ENCODE peak calls at places on chromosomes 7 and 10, in nine cellular contexts. L is breast epithelium, I is H54, R is A549, E is uterus, P is ovary, Y is IMR-90, V is body of pancreas, O is adrenal gland. B is an unnamed sample.

GRCh38 chr7:44080118-44080517 is 2.2 kb downstream of the POLM start:
- DNase-seq in R (no peak), V (no peak), L (no peak), I (no peak), O (no peak), E (no peak), Y (no peak), P (peak), B (no peak)

GRCh38 chr7:142060936-142061335 is 50.6 kb upstream of the MGAM2 start:
- DNase-seq in O (no peak), I (no peak), L (no peak), V (no peak), Y (no peak), R (no peak), E (no peak), P (no peak), B (no peak)

GRCh38 chr10:129935861-129936140 is 28.3 kb downstream of the EBF3 start:
- DNase-seq in V (no peak), O (no peak), R (no peak), I (no peak), Y (no peak), P (peak), E (no peak), L (peak), B (no peak)

GRCh38 chr10:72276013-72276387 is 2.3 kb downstream of the DDIT4 start:
- DNase-seq in E (no peak), O (peak), V (peak), P (peak), I (no peak), L (peak), R (no peak), Y (no peak), B (no peak)

GRCh38 chr10:100103581-100103980 is 21.9 kb upstream of the CPN1 start:
- DNase-seq in V (no peak), O (no peak), I (no peak), R (no peak), P (no peak), Y (peak), E (no peak), L (no peak), B (no peak)

GRCh38 chr7:76509931-76510877 is at the start of gene UPK3B:
- DNase-seq in Y (no peak), V (no peak), L (no peak), P (no peak), R (no peak), E (no peak), O (peak), I (peak), B (peak)

GRCh38 chr10:119198438-119198837 is 8.9 kb upstream of the GRK5 start:
- DNase-seq in L (no peak), P (no peak), Y (no peak), I (no peak), R (peak), E (no peak), V (peak), O (no peak), B (no peak)

GRCh38 chr10:93299606-93300353 is 182.4 kb downstream of the MYOF start:
- DNase-seq in P (no peak), L (no peak), O (no peak), Y (peak), V (no peak), E (no peak), I (no peak), R (no peak), B (no peak)

GRCh38 chr7:46714904-46715303 is 793.8 kb upstream of the IGFBP3 start:
- DNase-seq in O (no peak), L (no peak), I (no peak), V (no peak), Y (no peak), R (no peak), P (no peak), E (no peak), B (no peak)

GRCh38 chr7:73647725-73648592 is 19.7 kb upstream of the VPS37D start:
- DNase-seq in R (peak), P (peak), V (peak), L (no peak), I (no peak), O (no peak), E (no peak), Y (no peak), B (no peak)

GRCh38 chr7:21318190-21318915 is 109.5 kb upstream of the SP4 start:
- DNase-seq in O (no peak), P (no peak), E (no peak), Y (no peak), I (no peak), L (no peak), R (no peak), V (no peak), B (no peak)

GRCh38 chr10:108230478-108231170 is 1066.1 kb upstream of the SORCS1 start:
- DNase-seq in R (no peak), L (no peak), E (no peak), P (no peak), V (no peak), I (no peak), O (no peak), Y (no peak), B (no peak)

GRCh38 chr7:339696-340095 is 49.7 kb downstream of the FOXL3 start:
- DNase-seq in E (no peak), Y (no peak), I (no peak), V (no peak), P (no peak), O (no peak), L (no peak), R (no peak), B (no peak)

GRCh38 chr10:74490551-74490950 is 335.8 kb upstream of the KAT6B start:
- DNase-seq in R (no peak), Y (no peak), V (no peak), P (no peak), L (no peak), O (no peak), I (no peak), E (no peak), B (no peak)

GRCh38 chr7:111168182-111168581 is 77.3 kb downstream of the LRRN3 start:
- DNase-seq in L (no peak), R (no peak), E (no peak), Y (peak), V (no peak), P (no peak), I (no peak), O (no peak), B (no peak)

GRCh38 chr7:107660381-107661080 is at the start of gene SLC26A4:
- DNase-seq in O (no peak), I (no peak), R (no peak), P (no peak), V (peak), E (no peak), Y (no peak), L (no peak), B (peak)

GRCh38 chr10:99391346-99391745 is 39.1 kb downstream of the GOT1 start:
- DNase-seq in P (no peak), V (no peak), I (no peak), O (no peak), R (no peak), Y (no peak), E (no peak), L (no peak), B (no peak)

GRCh38 chr7:135224027-135224426 is 9.6 kb upstream of the STRA8 start:
- DNase-seq in L (no peak), R (no peak), I (no peak), O (no peak), P (no peak), Y (no peak), E (no peak), V (no peak), B (no peak)

GRCh38 chr7:36775061-36775631 is 50.9 kb upstream of the AOAH start:
- DNase-seq in E (no peak), O (no peak), V (no peak), Y (no peak), L (no peak), I (no peak), R (no peak), P (no peak), B (no peak)

GRCh38 chr10:24691113-24691512 is 32.6 kb downstream of the ARHGAP21 start:
- DNase-seq in E (no peak), O (no peak), Y (peak), I (no peak), P (no peak), L (no peak), V (no peak), R (no peak), B (no peak)

GRCh38 chr7:21771906-21772610 is 173.6 kb downstream of the CDCA7L start:
- DNase-seq in Y (no peak), E (no peak), I (no peak), P (no peak), O (no peak), V (no peak), L (no peak), R (no peak), B (no peak)

GRCh38 chr10:129888784-129889616 is 75.1 kb downstream of the EBF3 start:
- DNase-seq in I (peak), Y (peak), V (peak), P (peak), E (peak), L (no peak), R (peak), O (peak), B (no peak)

GRCh38 chr7:43232376-43232775 is 119.9 kb downstream of the HECW1 start:
- DNase-seq in O (no peak), V (no peak), I (no peak), P (no peak), L (no peak), R (no peak), E (no peak), Y (no peak), B (no peak)

GRCh38 chr10:49645417-49646255 is 31.8 kb downstream of the CHAT start:
- DNase-seq in Y (no peak), O (no peak), L (peak), V (no peak), P (no peak), E (no peak), R (no peak), I (no peak), B (no peak)

GRCh38 chr7:70361821-70362220 is 763.5 kb downstream of the AUTS2 start:
- DNase-seq in O (no peak), P (no peak), E (no peak), V (no peak), L (no peak), R (no peak), I (no peak), Y (no peak), B (no peak)

GRCh38 chr10:126997801-126998590 is 92.8 kb downstream of the DOCK1 start:
- DNase-seq in P (no peak), I (no peak), O (no peak), R (no peak), Y (no peak), E (no peak), L (no peak), V (no peak), B (no peak)

GRCh38 chr10:83078160-83078559 is 1061.1 kb upstream of the GHITM start:
- DNase-seq in P (no peak), V (no peak), L (no peak), Y (no peak), R (no peak), O (no peak), E (no peak), I (no peak), B (no peak)

GRCh38 chr10:116132716-116133420 is 140.1 kb downstream of the GFRA1 start:
- DNase-seq in O (no peak), E (no peak), P (no peak), R (no peak), V (no peak), I (no peak), Y (no peak), L (no peak), B (no peak)

GRCh38 chr10:62264126-62264525 is 4.5 kb downstream of the RTKN2 start:
- DNase-seq in O (no peak), P (no peak), V (no peak), I (no peak), R (no peak), Y (no peak), L (no peak), E (no peak), B (no peak)

GRCh38 chr10:103394180-103394579 is 2.1 kb downstream of the ATP5MK start:
- DNase-seq in Y (no peak), L (no peak), V (no peak), I (no peak), P (no peak), R (no peak), O (no peak), E (no peak), B (no peak)

GRCh38 chr10:129520440-129521080 is 53.5 kb downstream of the MGMT start:
- DNase-seq in P (no peak), V (no peak), Y (no peak), O (no peak), E (no peak), R (no peak), L (no peak), I (no peak), B (no peak)

GRCh38 chr10:119205926-119206602 is 1.3 kb upstream of the GRK5 start:
- DNase-seq in V (peak), E (no peak), I (peak), R (peak), Y (no peak), P (no peak), O (peak), L (peak), B (peak)

GRCh38 chr7:128908750-128909385 is 1.6 kb downstream of the KCP start:
- DNase-seq in P (no peak), V (no peak), L (peak), Y (no peak), I (no peak), R (no peak), E (no peak), O (no peak), B (no peak)

GRCh38 chr7:70738080-70738479 is 393.9 kb upstream of the GALNT17 start:
- DNase-seq in R (peak), Y (peak), E (no peak), L (no peak), P (no peak), O (peak), V (no peak), I (peak), B (peak)

GRCh38 chr7:65832281-65832680 is 40.6 kb upstream of the VKORC1L1 start:
- DNase-seq in L (no peak), O (no peak), P (no peak), I (no peak), R (no peak), V (no peak), Y (peak), E (no peak), B (no peak)

GRCh38 chr7:95691464-95691863 is 80.9 kb upstream of the DYNC1I1 start:
- DNase-seq in R (no peak), E (no peak), I (no peak), P (no peak), Y (no peak), L (no peak), V (no peak), O (no peak), B (no peak)
- TF ChIP-seq POLR2A in R (no peak), E (no peak), I (no peak), P (no peak), Y (no peak), L (no peak), V (no peak), O (no peak), B (no peak)

GRCh38 chr7:55510621-55511020 is 61.7 kb downstream of the VOPP1 start:
- DNase-seq in R (no peak), O (no peak), E (no peak), Y (no peak), V (no peak), I (no peak), L (no peak), P (no peak), B (no peak)
- TF ChIP-seq POLR2A in R (no peak), O (no peak), E (no peak), Y (no peak), V (no peak), I (no peak), L (no peak), P (no peak), B (no peak)

GRCh38 chr10:69405221-69405620 is 11.5 kb downstream of the TACR2 start:
- DNase-seq in Y (peak), I (no peak), O (no peak), E (no peak), V (no peak), R (no peak), L (no peak), P (no peak), B (no peak)

GRCh38 chr10:69403519-69403918 is 13.2 kb downstream of the TACR2 start:
- DNase-seq in Y (peak), I (no peak), V (no peak), E (peak), P (no peak), L (no peak), O (no peak), R (no peak), B (no peak)

GRCh38 chr10:69403066-69403465 is 13.7 kb downstream of the TACR2 start:
- DNase-seq in R (no peak), I (no peak), P (no peak), E (no peak), L (no peak), V (no peak), Y (no peak), O (no peak), B (no peak)

GRCh38 chr10:69406302-69406811 is 10.4 kb downstream of the TACR2 start:
- DNase-seq in O (peak), V (no peak), R (no peak), L (no peak), Y (no peak), P (peak), E (peak), I (peak), B (no peak)

DNA sequence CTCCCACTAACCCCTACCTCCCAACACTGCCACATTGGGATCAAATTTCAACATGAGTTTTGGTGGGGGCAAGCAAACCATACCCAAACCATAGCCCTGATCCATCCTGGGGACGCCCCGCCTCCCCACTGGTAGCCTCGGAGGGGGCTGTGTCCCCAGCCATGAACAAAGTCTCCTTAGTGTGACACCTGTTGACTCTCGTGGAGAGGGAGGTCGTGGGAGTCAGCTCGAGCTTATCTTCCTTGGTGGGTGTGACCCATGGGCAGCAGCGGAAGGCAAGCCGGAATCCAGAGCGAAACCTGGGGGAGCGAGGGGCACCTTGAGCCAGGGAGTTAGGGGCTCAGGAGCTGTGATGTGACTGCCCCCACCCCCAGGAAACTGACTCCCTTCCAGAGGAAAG is 11.9 kb downstream of the TACR2 start:
- DNase-seq in I (no peak), E (no peak), R (no peak), V (no peak), L (no peak), O (no peak), Y (no peak), P (no peak), B (no peak)
- TF ChIP-seq POLR2A in I (no peak), E (no peak), R (no peak), V (no peak), L (no peak), O (no peak), Y (no peak), P (no peak), B (no peak)

GRCh38 chr7:74684921-74685320 is 27.4 kb downstream of the GTF2I start:
- DNase-seq in O (no peak), V (no peak), L (no peak), P (no peak), I (no peak), Y (no peak), R (no peak), E (no peak), B (no peak)

GRCh38 chr7:74682829-74683228 is 25.3 kb downstream of the GTF2I start:
- DNase-seq in P (no peak), R (no peak), Y (no peak), O (no peak), I (no peak), E (no peak), V (no peak), L (no peak), B (no peak)

GRCh38 chr7:74684473-74684872 is 27.0 kb downstream of the GTF2I start:
- DNase-seq in O (no peak), E (no peak), R (no peak), V (no peak), Y (no peak), L (no peak), I (no peak), P (no peak), B (no peak)

DNA sequence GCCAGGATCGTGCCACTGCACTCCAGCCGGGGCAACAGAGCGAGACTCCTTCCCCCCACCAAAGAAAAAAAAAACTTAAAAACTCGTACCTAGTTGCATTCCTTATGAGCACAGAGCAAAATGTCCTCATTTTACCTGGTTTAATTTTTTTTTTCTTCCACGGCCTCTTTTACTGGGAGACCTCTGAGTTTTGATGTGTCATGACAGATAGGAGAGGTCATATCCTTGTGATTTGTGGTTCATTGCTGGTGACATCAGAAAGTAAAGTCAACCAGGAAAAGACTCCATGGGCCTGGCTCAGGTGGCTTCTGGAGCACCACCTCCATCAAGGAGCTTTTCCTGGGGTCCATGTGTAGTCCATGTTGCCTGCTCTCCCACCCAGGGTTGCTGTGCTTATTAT is 26.3 kb downstream of the GTF2I start:
- DNase-seq in L (no peak), Y (no peak), E (no peak), O (no peak), P (no peak), I (no peak), V (no peak), R (no peak), B (no peak)
- TF ChIP-seq POLR2A in L (no peak), Y (no peak), E (no peak), O (no peak), P (no peak), I (no peak), V (no peak), R (no peak), B (no peak)

DNA sequence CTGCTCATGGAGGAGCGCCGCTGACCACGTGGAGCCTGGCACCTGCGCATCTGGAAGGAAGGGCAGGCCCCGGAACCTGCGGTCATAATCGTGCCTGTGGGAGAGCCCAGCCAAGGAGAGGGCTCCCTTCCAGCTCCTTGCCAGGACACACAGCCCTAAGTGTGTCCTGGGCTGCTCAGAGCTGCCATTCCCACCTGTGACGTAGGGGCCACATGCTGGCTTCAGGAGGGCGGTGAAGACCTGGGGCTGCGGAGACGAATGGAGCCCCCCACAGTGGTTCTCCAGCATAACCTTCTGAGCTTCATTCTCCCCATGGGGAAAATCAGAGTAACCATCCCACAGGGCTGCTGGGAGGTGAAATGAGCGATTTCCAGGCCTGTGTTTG is 127.6 kb upstream of the CHST15 start:
- DNase-seq in P (no peak), R (no peak), I (no peak), V (no peak), L (no peak), Y (no peak), O (no peak), E (no peak), B (no peak)
- TF ChIP-seq POLR2A in P (no peak), R (no peak), I (no peak), V (no peak), L (no peak), Y (no peak), O (no peak), E (no peak), B (no peak)

DNA sequence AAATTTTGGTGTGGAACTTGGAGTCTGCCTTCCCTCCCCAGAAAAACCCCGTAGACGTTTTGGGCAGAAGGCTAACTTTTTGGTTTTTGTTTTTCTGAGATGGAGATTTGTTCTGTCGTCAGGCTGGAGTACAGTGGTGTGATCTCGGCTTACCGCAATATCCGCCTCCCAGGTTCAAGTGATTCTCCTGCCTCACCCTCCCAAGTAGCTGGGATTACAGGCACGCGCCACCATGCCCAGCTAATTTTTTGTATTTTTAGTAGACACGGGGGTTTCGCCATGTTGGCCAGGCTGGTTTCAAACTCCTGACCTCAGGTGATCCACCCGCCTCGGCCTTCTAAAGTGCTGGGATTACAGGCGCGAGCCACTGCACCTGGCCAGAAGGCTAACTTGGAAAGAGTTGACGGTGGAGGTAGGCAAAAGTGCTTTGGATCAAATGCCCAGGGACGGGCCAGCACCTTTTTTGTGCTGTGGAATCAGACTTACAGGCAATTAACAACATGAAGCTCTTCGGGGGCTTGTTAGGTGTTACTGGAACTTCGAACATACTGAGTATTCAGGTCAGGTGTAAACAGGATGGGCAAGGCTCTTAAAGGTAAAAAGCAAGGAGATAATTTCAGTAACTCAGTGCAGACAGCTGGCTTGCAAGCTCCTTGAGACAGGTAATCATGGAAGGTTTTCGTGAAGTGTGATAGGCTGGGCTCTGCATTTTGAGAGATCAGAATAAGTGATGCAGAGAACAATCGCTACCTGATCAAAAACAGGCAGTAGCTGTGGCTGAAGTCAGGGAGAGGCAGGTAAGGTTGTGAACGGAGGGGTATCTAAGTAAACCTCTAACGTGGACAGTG is 1.8 kb downstream of the PPP1R35 start:
- DNase-seq in R (no peak), V (no peak), O (no peak), I (no peak), Y (no peak), L (no peak), E (no peak), P (no peak), B (no peak)
- TF ChIP-seq POLR2A in R (no peak), V (no peak), O (no peak), I (no peak), Y (no peak), L (no peak), E (no peak), P (no peak), B (no peak)

GRCh38 chr7:52498319-52498718 is 537.1 kb upstream of the POM121L12 start:
- DNase-seq in L (no peak), P (no peak), R (no peak), O (no peak), E (no peak), V (no peak), I (no peak), Y (no peak), B (no peak)
- TF ChIP-seq POLR2A in L (no peak), P (no peak), R (no peak), O (no peak), E (no peak), V (no peak), I (no peak), Y (no peak), B (no peak)